ENCODE peak calls at places on chromosomes 2 and 18, in nine cellular contexts. I, H, Y, X, Q, E, W, U and J are unnamed samples.

GRCh38 chr2:27776097-27776496 is 4.6 kb downstream of the MRPL33 start:
- DNase-seq in I (no peak), H (peak), Y (no peak), X (peak), Q (no peak), E (no peak), W (no peak), U (no peak), J (peak)

GRCh38 chr2:56476509-56477071 is 292.8 kb downstream of the CCDC85A start:
- DNase-seq in I (no peak), H (no peak), Y (no peak), X (no peak), Q (no peak), E (no peak), W (no peak), U (no peak), J (no peak)

GRCh38 chr2:146867472-146867986 is 977.3 kb upstream of the ACVR2A start:
- DNase-seq in I (no peak), H (no peak), Y (no peak), X (no peak), Q (no peak), E (no peak), W (no peak), U (no peak), J (no peak)

GRCh38 chr2:71332413-71332866 is 858 bp downstream of the ZNF638 start:
- DNase-seq in I (no peak), H (no peak), Y (no peak), X (no peak), Q (no peak), E (no peak), W (no peak), U (no peak), J (no peak)

GRCh38 chr2:120939595-120940318 is 204.1 kb downstream of the GLI2 start:
- DNase-seq in I (no peak), H (peak), Y (no peak), X (peak), Q (no peak), E (no peak), W (no peak), U (no peak), J (no peak)

GRCh38 chr2:239809391-239809790 is 215.8 kb downstream of the NDUFA10 start:
- DNase-seq in I (no peak), H (no peak), Y (no peak), X (no peak), Q (no peak), E (no peak), W (peak), U (no peak), J (peak)

GRCh38 chr18:77147418-77147852 is 14.9 kb upstream of the MBP start:
- DNase-seq in I (no peak), H (peak), Y (no peak), X (peak), Q (no peak), E (no peak), W (no peak), U (no peak), J (peak)

GRCh38 chr2:176056411-176056810 is 27.4 kb downstream of the EVX2 start:
- DNase-seq in I (no peak), H (no peak), Y (no peak), X (no peak), Q (no peak), E (no peak), W (no peak), U (no peak), J (no peak)

GRCh38 chr2:141930803-141931202 is 200.0 kb downstream of the LRP1B start:
- DNase-seq in I (no peak), H (no peak), Y (no peak), X (no peak), Q (no peak), E (no peak), W (no peak), U (no peak), J (no peak)

GRCh38 chr18:75923169-75923568 is 495.7 kb upstream of the SMIM21 start:
- DNase-seq in I (no peak), H (peak), Y (no peak), X (peak), Q (no peak), E (no peak), W (no peak), U (no peak), J (no peak)

GRCh38 chr2:73284296-73285161 is at the start of gene FBXO41:
- DNase-seq in I (peak), H (no peak), Y (peak), X (peak), Q (peak), E (peak), W (peak), U (peak), J (peak)

GRCh38 chr18:48132993-48133674 is 202.7 kb upstream of the SMAD2 start:
- DNase-seq in I (no peak), H (no peak), Y (no peak), X (peak), Q (no peak), E (no peak), W (no peak), U (no peak), J (no peak)

GRCh38 chr2:240918258-240919091 is 12.3 kb downstream of the CROCC2 start:
- DNase-seq in I (no peak), H (no peak), Y (peak), X (no peak), Q (no peak), E (no peak), W (peak), U (peak), J (peak)

GRCh38 chr2:170244555-170244954 is 66.6 kb downstream of the MYO3B start:
- DNase-seq in I (no peak), H (no peak), Y (no peak), X (no peak), Q (no peak), E (no peak), W (no peak), U (no peak), J (no peak)

GRCh38 chr2:213086566-213086965 is 64.8 kb downstream of the IKZF2 start:
- DNase-seq in I (no peak), H (peak), Y (no peak), X (peak), Q (no peak), E (no peak), W (no peak), U (no peak), J (no peak)